ENCODE peak calls at places on chromosomes 12 and 14, in four cellular contexts. P is left ventricle myocardium inferior, G is astrocyte of the spinal cord, Q is tibial artery. R is an unnamed sample.

GRCh38 chr14:65070710-65071033 is 31.6 kb downstream of the MAX start:
- DNase-seq in P (no peak), G (peak), Q (no peak), R (peak)

GRCh38 chr12:132243596-132244289 is 85.6 kb downstream of the GALNT9 start:
- DNase-seq in P (no peak), G (no peak), Q (peak), R (no peak)

GRCh38 chr14:52701223-52701622 is 5.8 kb upstream of the PSMC6 start:
- DNase-seq in P (no peak), G (no peak), Q (no peak), R (peak)

GRCh38 chr14:90373887-90374286 is 22.9 kb upstream of the CALM1 start:
- DNase-seq in P (no peak), G (no peak), Q (no peak), R (peak)

GRCh38 chr14:95261616-95262510 is 57.8 kb downstream of the CLMN start:
- DNase-seq in P (peak), G (no peak), Q (no peak), R (peak)

GRCh38 chr12:92332552-92332951 is 186.9 kb upstream of the BTG1 start:
- DNase-seq in P (no peak), G (no peak), Q (no peak), R (no peak)

GRCh38 chr12:98883231-98883630 is 238.1 kb downstream of the APAF1 start:
- DNase-seq in P (no peak), G (no peak), Q (no peak), R (no peak)

GRCh38 chr14:24943024-24943423 is 106.9 kb downstream of the STXBP6 start:
- DNase-seq in P (peak), G (no peak), Q (no peak), R (peak)

GRCh38 chr12:110002691-110003515 is 3.7 kb downstream of the ANKRD13A start:
- DNase-seq in P (no peak), G (peak), Q (no peak), R (no peak)

GRCh38 chr12:131991816-131992430 is 42.2 kb downstream of the EP400 start:
- DNase-seq in P (no peak), G (no peak), Q (no peak), R (no peak)

GRCh38 chr12:80648866-80649265 is 58.6 kb upstream of the MYF6 start:
- DNase-seq in P (no peak), G (peak), Q (no peak), R (peak)

GRCh38 chr12:76153616-76154015 is 69.1 kb upstream of the NAP1L1 start:
- DNase-seq in P (no peak), G (no peak), Q (no peak), R (no peak)

GRCh38 chr12:104285740-104286537 is 17.6 kb upstream of the EID3 start:
- DNase-seq in P (no peak), G (peak), Q (no peak), R (peak)

GRCh38 chr14:104451474-104451873 is 128.1 kb upstream of the C14orf180 start:
- DNase-seq in P (no peak), G (no peak), Q (peak), R (no peak)

GRCh38 chr14:25111061-25111601 is 61.2 kb upstream of the STXBP6 start:
- DNase-seq in P (no peak), G (peak), Q (no peak), R (peak)

GRCh38 chr12:131845121-131845520 is 16.9 kb downstream of the MMP17 start:
- DNase-seq in P (no peak), G (no peak), Q (no peak), R (no peak)

GRCh38 chr14:30874120-30874998 is at the start of gene COCH:
- DNase-seq in P (peak), G (no peak), Q (no peak), R (no peak)

GRCh38 chr12:27333311-27334009 is 824 bp downstream of the BMAL2 start:
- DNase-seq in P (peak), G (no peak), Q (peak), R (peak)

GRCh38 chr14:100383727-100384158 is 60.6 kb downstream of the SLC25A47 start:
- DNase-seq in P (peak), G (no peak), Q (no peak), R (peak)

GRCh38 chr12:89947437-89948265 is 239.0 kb upstream of the ATP2B1 start:
- DNase-seq in P (no peak), G (peak), Q (no peak), R (peak)

GRCh38 chr12:118513554-118513953 is 137.2 kb downstream of the SUDS3 start:
- DNase-seq in P (no peak), G (no peak), Q (no peak), R (no peak)

GRCh38 chr14:95536036-95536577 is 1.3 kb downstream of the GLRX5 start:
- DNase-seq in P (no peak), G (no peak), Q (no peak), R (no peak)

GRCh38 chr12:108778053-108778452 is 46.7 kb upstream of the CORO1C start:
- DNase-seq in P (no peak), G (no peak), Q (no peak), R (no peak)

GRCh38 chr12:81502912-81503695 is 256.0 kb downstream of the PPFIA2 start:
- DNase-seq in P (no peak), G (peak), Q (no peak), R (peak)

GRCh38 chr14:99602054-99602787 is 1.8 kb downstream of the CCDC85C start:
- DNase-seq in P (no peak), G (peak), Q (no peak), R (no peak)

DNA sequence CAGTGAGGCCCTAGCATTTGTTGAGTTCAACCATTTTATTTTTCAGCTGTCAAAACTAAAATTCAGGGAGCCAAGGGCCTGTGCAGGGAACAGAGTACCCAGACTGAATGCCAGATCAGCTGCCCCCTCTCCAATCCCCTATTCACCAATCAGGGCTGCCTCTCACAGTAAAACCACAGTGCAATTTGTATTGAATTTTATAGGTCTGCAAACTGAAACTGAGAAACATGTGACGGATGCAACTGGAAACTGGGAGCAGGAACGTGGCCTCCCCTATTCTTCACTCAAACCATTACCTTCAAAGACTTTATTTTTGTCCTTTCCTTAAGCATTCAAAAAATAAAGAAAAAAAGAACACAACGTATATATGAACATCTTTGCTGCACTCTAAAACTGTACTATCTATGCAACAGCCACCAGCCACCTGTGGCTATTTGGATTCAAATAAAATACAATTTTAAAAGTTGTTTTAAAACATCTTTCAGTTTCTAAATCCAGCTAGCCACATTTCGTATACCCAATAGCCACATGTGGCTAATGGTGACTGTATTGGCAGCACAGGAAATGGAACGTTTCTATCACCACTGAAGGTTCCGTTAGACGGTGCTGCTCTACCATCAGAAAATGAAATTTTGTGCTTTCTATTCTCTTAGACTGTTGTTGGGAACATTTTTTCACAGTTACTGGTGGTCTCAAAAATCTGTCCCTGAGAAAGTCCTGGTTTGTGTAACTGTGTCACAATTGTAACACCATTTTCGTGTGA is 371.3 kb upstream of the FAR2 start:
- DNase-seq in P (no peak), G (no peak), Q (no peak), R (no peak)
- TF ChIP-seq CTCF in P (no peak), G (no peak), Q (no peak), R (no peak)

DNA sequence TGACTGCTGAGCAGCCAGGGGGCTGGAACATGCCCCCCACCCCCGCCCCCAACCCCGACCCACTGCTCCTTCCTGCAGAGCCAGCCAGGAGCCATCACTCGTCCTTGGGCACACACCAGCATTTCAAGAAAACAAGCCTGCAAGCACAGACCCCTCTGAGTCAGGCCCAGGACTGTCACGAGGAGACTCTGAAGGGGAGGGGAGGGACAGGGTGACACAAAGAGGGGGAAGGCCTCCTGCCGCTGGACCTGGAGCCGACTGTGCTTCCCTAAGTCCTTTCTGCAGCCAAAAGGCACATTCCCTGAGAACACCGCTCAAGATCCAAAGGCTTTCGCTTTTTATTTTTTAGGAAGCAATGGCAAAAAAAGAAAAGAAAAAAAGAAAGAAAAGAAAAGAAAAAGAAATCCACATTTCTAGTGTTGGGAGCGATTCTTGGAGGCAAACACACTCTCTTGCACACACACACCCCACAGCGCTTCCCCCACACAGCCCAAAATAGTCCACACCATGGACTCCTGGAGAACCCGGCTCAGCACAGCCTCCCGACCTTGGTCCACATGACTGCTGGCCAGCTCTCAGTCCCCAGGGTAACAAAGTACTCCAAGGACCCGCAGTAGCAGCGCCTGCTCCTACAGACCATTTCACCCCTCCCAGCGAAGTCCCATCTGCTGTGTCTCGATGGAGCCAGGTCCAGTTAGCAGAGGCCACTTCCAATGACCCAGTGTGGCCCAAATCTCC is 101.7 kb downstream of the DPF3 start:
- DNase-seq in P (peak), G (no peak), Q (peak), R (no peak)
- H3K4me3 ChIP-seq in P (peak), G (no peak), Q (peak), R (no peak)

DNA sequence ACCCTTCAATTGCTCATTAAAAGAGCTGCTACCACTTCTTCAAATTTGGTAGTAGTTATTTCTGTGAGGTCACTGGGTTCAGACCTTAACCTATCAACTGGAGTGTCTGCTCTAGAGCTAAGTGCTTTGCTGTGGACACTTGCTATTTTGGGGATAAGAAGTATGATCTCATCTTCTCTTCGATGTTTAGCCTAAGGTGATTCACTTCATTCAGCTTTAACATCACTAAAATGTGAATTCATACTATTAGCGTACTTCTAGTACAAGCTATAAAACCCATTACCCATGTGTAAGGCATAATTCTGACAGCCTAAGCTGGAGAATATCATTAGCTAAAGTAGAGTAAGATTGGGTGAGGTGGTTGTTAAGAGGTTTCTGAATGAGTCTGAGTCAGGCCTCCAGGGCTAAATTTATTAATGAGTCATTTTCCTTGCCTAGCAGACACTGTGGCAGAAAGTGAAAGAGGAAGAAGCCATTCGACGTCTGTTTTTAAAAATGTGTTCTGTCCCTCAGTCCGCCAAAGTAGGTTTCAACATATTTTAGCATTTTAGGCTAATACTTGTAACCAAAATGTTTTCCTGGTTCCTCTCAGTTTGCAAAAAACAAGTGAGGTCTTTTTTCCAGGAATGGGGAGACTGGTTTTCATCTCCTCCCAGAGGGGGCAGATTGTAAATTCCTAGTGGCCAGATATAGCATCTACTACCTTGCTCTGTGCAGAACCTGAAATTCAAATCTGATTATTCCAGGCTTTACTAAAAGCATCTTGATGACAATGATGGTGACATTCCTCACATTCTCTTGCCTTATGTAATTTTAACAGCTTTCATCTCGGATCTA is 103.6 kb downstream of the SSPN start:
- DNase-seq in P (no peak), G (peak), Q (no peak), R (peak)
- TF ChIP-seq CTCF in P (peak), G (peak), Q (peak), R (peak)

GRCh38 chr14:62796431-62796830 is 248.8 kb downstream of the KCNH5 start:
- DNase-seq in P (no peak), G (no peak), Q (no peak), R (no peak)
- H3K4me3 ChIP-seq in P (no peak), G (no peak), Q (no peak), R (no peak)

GRCh38 chr12:2794736-2795289 is at the start of gene FKBP4:
- DNase-seq in P (peak), G (peak), Q (peak), R (peak)

GRCh38 chr12:2797721-2798418 is 3.1 kb downstream of the FKBP4 start:
- DNase-seq in P (peak), G (no peak), Q (no peak), R (peak)

GRCh38 chr12:2795291-2796186 is 769 bp downstream of the FKBP4 start:
- DNase-seq in P (peak), G (peak), Q (peak), R (peak)

GRCh38 chr12:2794261-2794735 is 472 bp upstream of the FKBP4 start:
- DNase-seq in P (no peak), G (no peak), Q (no peak), R (peak)

DNA sequence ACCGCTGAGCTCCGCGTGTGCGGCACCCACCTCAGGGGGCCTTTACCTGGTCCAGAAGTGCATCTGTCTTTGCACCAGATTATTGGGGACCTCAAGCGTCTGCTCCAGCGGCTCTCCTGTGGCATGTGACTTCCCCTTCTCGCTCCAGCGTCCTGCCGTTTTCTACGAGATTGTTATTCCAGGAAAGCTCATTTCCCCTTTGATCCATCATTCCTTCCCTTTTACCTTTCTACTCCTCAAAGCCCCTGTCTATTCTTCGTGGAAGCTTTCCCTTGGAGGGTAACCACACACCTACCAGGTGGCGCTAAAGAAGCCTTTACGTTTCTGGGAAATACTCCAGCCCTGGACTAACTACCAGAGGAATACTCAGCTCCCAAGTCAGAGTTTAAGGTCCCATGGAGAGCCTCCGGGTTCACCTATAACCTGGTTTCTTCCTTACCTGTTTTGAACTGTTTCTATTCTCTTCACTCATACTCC is 1.5 kb downstream of the FKBP4 start:
- DNase-seq in P (no peak), G (no peak), Q (no peak), R (peak)
- TF ChIP-seq CTCF in P (no peak), G (no peak), Q (no peak), R (no peak)

GRCh38 chr12:39618701-39619100 is 902 bp downstream of the ABCD2 start:
- DNase-seq in P (no peak), G (no peak), Q (no peak), R (no peak)

GRCh38 chr12:39616666-39617065 is 2.9 kb downstream of the ABCD2 start:
- DNase-seq in P (no peak), G (no peak), Q (no peak), R (no peak)

GRCh38 chr12:39613525-39613924 is 6.1 kb downstream of the ABCD2 start:
- DNase-seq in P (no peak), G (no peak), Q (no peak), R (no peak)

GRCh38 chr12:39617887-39618286 is 1.7 kb downstream of the ABCD2 start:
- DNase-seq in P (no peak), G (no peak), Q (no peak), R (no peak)

GRCh38 chr12:39616251-39616650 is 3.4 kb downstream of the ABCD2 start:
- DNase-seq in P (no peak), G (no peak), Q (no peak), R (no peak)
- H3K4me3 ChIP-seq in P (peak), G (no peak), Q (no peak), R (no peak)

GRCh38 chr14:59425322-59425945 is 39.7 kb downstream of the GPR135 start:
- DNase-seq in P (peak), G (no peak), Q (no peak), R (peak)

GRCh38 chr14:59424707-59425106 is 40.5 kb downstream of the GPR135 start:
- DNase-seq in P (peak), G (no peak), Q (no peak), R (peak)

GRCh38 chr14:59427653-59428578 is 37.3 kb downstream of the GPR135 start:
- DNase-seq in P (peak), G (no peak), Q (peak), R (peak)

GRCh38 chr14:59429798-59430197 is 35.4 kb downstream of the GPR135 start:
- DNase-seq in P (no peak), G (no peak), Q (no peak), R (peak)

DNA sequence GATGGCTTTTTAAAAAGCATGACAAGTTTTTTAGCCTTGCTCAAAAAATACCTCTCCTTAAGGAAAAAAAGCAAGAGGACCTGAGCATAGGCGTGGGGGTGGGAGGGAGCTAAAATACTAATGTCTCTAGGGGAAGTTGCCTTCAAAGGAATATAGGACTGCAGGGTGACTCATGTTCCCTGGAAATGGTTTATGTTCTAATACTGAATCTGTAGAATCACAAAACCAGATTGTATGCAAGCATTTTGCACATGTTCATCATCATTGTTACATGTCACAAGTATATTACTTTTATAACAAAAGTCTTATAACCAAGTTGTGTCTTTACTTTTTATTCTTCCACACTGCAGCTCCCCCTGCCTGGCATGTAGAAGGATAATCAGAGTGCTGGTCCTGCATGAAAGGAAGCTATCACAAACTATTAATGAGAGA is 36.6 kb downstream of the GPR135 start:
- DNase-seq in P (no peak), G (peak), Q (no peak), R (peak)
- TF ChIP-seq CTCF in P (peak), G (peak), Q (peak), R (peak)

DNA sequence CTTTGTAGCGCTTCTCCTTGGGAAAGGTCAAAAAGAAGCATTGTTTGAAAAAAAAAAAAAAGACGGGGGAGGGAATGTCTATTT is at the start of gene LMO3:
- DNase-seq in P (no peak), G (no peak), Q (no peak), R (no peak)
- H3K4me3 ChIP-seq in P (peak), G (peak), Q (peak), R (peak)

DNA sequence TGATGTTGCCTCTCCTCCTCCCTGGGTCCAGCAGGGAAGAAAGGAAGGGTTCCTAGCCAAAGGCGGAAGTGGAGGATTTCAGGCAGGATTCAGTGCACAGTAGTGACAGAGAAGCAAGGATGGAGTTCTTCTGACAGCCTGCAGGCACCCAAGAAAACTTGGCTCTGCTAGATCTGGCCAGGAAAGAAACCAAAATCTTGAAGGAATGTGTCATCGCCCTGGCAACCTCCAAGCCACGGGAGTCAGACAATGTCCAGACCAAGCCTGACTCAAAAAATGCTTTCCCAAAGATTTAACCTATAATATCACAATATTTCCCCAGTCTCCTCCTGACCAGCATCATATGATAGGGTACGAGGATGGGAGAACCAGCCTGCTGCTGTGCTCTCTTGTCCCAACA is 22.8 kb upstream of the DHRS4 start:
- DNase-seq in P (no peak), G (no peak), Q (peak), R (peak)
- TF ChIP-seq CTCF in P (no peak), G (no peak), Q (no peak), R (peak)

R was measured in cardiac fibroblast.